ENCODE peak calls at places on chromosomes 13 and 19, in four cellular contexts. W, O, K and P are unnamed samples.

GRCh38 chr13:63408227-63409202 is 1992.9 kb upstream of the PCDH20 start:
- DNase-seq in O (no peak), K (no peak), W (no peak), P (no peak)

GRCh38 chr19:8367327-8368001 is 3.5 kb downstream of the ANGPTL4 start:
- DNase-seq in W (no peak), O (no peak), K (no peak), P (peak)

GRCh38 chr13:51913421-51914136 is 51.8 kb downstream of the CCDC70 start:
- DNase-seq in W (no peak), O (no peak), K (no peak), P (no peak)

GRCh38 chr13:20528451-20528850 is 2.8 kb upstream of the CRYL1 start:
- DNase-seq in O (no peak), W (no peak), K (no peak), P (no peak)

GRCh38 chr13:84265365-84265764 is 383.1 kb upstream of the SLITRK1 start:
- DNase-seq in W (no peak), O (no peak), K (no peak), P (no peak)

GRCh38 chr13:38814331-38814730 is 127.5 kb downstream of the FREM2 start:
- DNase-seq in O (no peak), W (no peak), K (no peak), P (no peak)

GRCh38 chr13:105202384-105202783 is 1333.1 kb downstream of the EFNB2 start:
- DNase-seq in O (peak), K (no peak), W (no peak), P (peak)

GRCh38 chr19:5948697-5949564 is 29.0 kb downstream of the RANBP3 start:
- DNase-seq in K (no peak), W (no peak), O (no peak), P (no peak)

GRCh38 chr13:77729502-77730221 is 32.2 kb downstream of the SLAIN1 start:
- DNase-seq in O (no peak), K (no peak), W (no peak), P (no peak)

GRCh38 chr19:42386974-42387707 is 3.0 kb downstream of the CNFN start:
- DNase-seq in O (peak), W (peak), K (peak), P (peak)

GRCh38 chr19:15452111-15453047 is 2.6 kb upstream of the WIZ start:
- DNase-seq in O (peak), W (no peak), K (no peak), P (peak)